ENCODE peak calls at places on chromosome 12, in six cellular contexts. One of them, this sample, is unnamed. For H3K9me3, the result is how much of the 10 kb centered on the place peaks cover.

GRCh38 chr12:48826209-48826855 is 8.0 kb downstream of the CACNB3 start:
- DNase-seq in neural progenitor cell: no peak
- DNase-seq in CD4-positive, alpha-beta memory T cell: no peak
- DNase-seq in naive thymus-derived CD4-positive, alpha-beta T cell: no peak
- DNase-seq in small intestine: no peak
- DNase-seq in CD4-positive, CD25-positive, alpha-beta regulatory T cell: no peak
- DNase-seq in this sample: no peak

GRCh38 chr12:124654666-124655316 is 87.4 kb upstream of the NCOR2 start:
- DNase-seq in CD4-positive, alpha-beta memory T cell: no peak
- DNase-seq in neural progenitor cell: no peak
- DNase-seq in naive thymus-derived CD4-positive, alpha-beta T cell: no peak
- DNase-seq in small intestine: no peak
- DNase-seq in CD4-positive, CD25-positive, alpha-beta regulatory T cell: no peak
- DNase-seq in this sample: peak

GRCh38 chr12:77232045-77232444 is 166.7 kb upstream of the E2F7 start:
- DNase-seq in CD4-positive, alpha-beta memory T cell: no peak
- DNase-seq in CD4-positive, CD25-positive, alpha-beta regulatory T cell: no peak
- DNase-seq in small intestine: no peak
- DNase-seq in neural progenitor cell: no peak
- DNase-seq in naive thymus-derived CD4-positive, alpha-beta T cell: no peak
- DNase-seq in this sample: no peak

GRCh38 chr12:119673634-119674033 is 5.7 kb downstream of the PRKAB1 start:
- DNase-seq in small intestine: peak
- DNase-seq in CD4-positive, alpha-beta memory T cell: no peak
- DNase-seq in naive thymus-derived CD4-positive, alpha-beta T cell: no peak
- DNase-seq in CD4-positive, CD25-positive, alpha-beta regulatory T cell: no peak
- DNase-seq in neural progenitor cell: no peak
- DNase-seq in this sample: no peak

GRCh38 chr12:68768431-68768934 is 22.5 kb downstream of the SLC35E3 start:
- DNase-seq in CD4-positive, CD25-positive, alpha-beta regulatory T cell: no peak
- DNase-seq in naive thymus-derived CD4-positive, alpha-beta T cell: no peak
- DNase-seq in small intestine: no peak
- DNase-seq in CD4-positive, alpha-beta memory T cell: no peak
- DNase-seq in neural progenitor cell: no peak
- DNase-seq in this sample: no peak

GRCh38 chr12:50246159-50246865 is 37.0 kb downstream of the LIMA1 start:
- DNase-seq in small intestine: no peak
- DNase-seq in CD4-positive, alpha-beta memory T cell: no peak
- DNase-seq in neural progenitor cell: no peak
- DNase-seq in CD4-positive, CD25-positive, alpha-beta regulatory T cell: no peak
- DNase-seq in naive thymus-derived CD4-positive, alpha-beta T cell: no peak
- DNase-seq in this sample: no peak

GRCh38 chr12:25806271-25806670 is 152.2 kb upstream of the RASSF8 start:
- DNase-seq in neural progenitor cell: no peak
- DNase-seq in CD4-positive, CD25-positive, alpha-beta regulatory T cell: no peak
- DNase-seq in naive thymus-derived CD4-positive, alpha-beta T cell: no peak
- DNase-seq in CD4-positive, alpha-beta memory T cell: no peak
- DNase-seq in small intestine: no peak
- DNase-seq in this sample: no peak

GRCh38 chr12:29382251-29382650 is 1.3 kb upstream of the ERGIC2 start:
- DNase-seq in CD4-positive, alpha-beta memory T cell: no peak
- DNase-seq in naive thymus-derived CD4-positive, alpha-beta T cell: no peak
- DNase-seq in neural progenitor cell: no peak
- DNase-seq in CD4-positive, CD25-positive, alpha-beta regulatory T cell: no peak
- DNase-seq in small intestine: no peak
- DNase-seq in this sample: no peak

GRCh38 chr12:12010277-12011031 is 60.3 kb upstream of the BCL2L14 start:
- DNase-seq in CD4-positive, CD25-positive, alpha-beta regulatory T cell: peak
- DNase-seq in naive thymus-derived CD4-positive, alpha-beta T cell: peak
- DNase-seq in small intestine: no peak
- DNase-seq in CD4-positive, alpha-beta memory T cell: peak
- DNase-seq in neural progenitor cell: no peak
- DNase-seq in this sample: peak

GRCh38 chr12:20369164-20370000 is 1.0 kb downstream of the PDE3A start:
- DNase-seq in small intestine: peak
- DNase-seq in CD4-positive, alpha-beta memory T cell: no peak
- DNase-seq in neural progenitor cell: peak
- DNase-seq in naive thymus-derived CD4-positive, alpha-beta T cell: no peak
- DNase-seq in CD4-positive, CD25-positive, alpha-beta regulatory T cell: no peak
- DNase-seq in this sample: peak

GRCh38 chr12:49809369-49810158 is 18.6 kb downstream of the NCKAP5L start:
- DNase-seq in neural progenitor cell: peak
- DNase-seq in small intestine: no peak
- DNase-seq in CD4-positive, alpha-beta memory T cell: no peak
- DNase-seq in CD4-positive, CD25-positive, alpha-beta regulatory T cell: no peak
- DNase-seq in naive thymus-derived CD4-positive, alpha-beta T cell: no peak
- DNase-seq in this sample: peak

GRCh38 chr12:76143343-76144252 is 59.1 kb upstream of the NAP1L1 start:
- DNase-seq in naive thymus-derived CD4-positive, alpha-beta T cell: no peak
- DNase-seq in neural progenitor cell: no peak
- DNase-seq in small intestine: peak
- DNase-seq in CD4-positive, alpha-beta memory T cell: peak
- DNase-seq in CD4-positive, CD25-positive, alpha-beta regulatory T cell: no peak
- DNase-seq in this sample: no peak

GRCh38 chr12:120759591-120760348 is 34.1 kb downstream of the ACADS start:
- DNase-seq in neural progenitor cell: no peak
- DNase-seq in naive thymus-derived CD4-positive, alpha-beta T cell: no peak
- DNase-seq in small intestine: no peak
- DNase-seq in CD4-positive, alpha-beta memory T cell: no peak
- DNase-seq in CD4-positive, CD25-positive, alpha-beta regulatory T cell: no peak
- DNase-seq in this sample: no peak

GRCh38 chr12:14993117-14993516 is 20.3 kb downstream of the PDE6H start:
- DNase-seq in small intestine: no peak
- DNase-seq in CD4-positive, CD25-positive, alpha-beta regulatory T cell: no peak
- DNase-seq in CD4-positive, alpha-beta memory T cell: no peak
- DNase-seq in neural progenitor cell: no peak
- DNase-seq in naive thymus-derived CD4-positive, alpha-beta T cell: no peak
- DNase-seq in this sample: no peak

GRCh38 chr12:6821271-6821673 is 349 bp upstream of the GPR162 start:
- DNase-seq in small intestine: no peak
- DNase-seq in CD4-positive, CD25-positive, alpha-beta regulatory T cell: no peak
- DNase-seq in CD4-positive, alpha-beta memory T cell: peak
- DNase-seq in naive thymus-derived CD4-positive, alpha-beta T cell: peak
- DNase-seq in neural progenitor cell: peak
- DNase-seq in this sample: peak

DNA sequence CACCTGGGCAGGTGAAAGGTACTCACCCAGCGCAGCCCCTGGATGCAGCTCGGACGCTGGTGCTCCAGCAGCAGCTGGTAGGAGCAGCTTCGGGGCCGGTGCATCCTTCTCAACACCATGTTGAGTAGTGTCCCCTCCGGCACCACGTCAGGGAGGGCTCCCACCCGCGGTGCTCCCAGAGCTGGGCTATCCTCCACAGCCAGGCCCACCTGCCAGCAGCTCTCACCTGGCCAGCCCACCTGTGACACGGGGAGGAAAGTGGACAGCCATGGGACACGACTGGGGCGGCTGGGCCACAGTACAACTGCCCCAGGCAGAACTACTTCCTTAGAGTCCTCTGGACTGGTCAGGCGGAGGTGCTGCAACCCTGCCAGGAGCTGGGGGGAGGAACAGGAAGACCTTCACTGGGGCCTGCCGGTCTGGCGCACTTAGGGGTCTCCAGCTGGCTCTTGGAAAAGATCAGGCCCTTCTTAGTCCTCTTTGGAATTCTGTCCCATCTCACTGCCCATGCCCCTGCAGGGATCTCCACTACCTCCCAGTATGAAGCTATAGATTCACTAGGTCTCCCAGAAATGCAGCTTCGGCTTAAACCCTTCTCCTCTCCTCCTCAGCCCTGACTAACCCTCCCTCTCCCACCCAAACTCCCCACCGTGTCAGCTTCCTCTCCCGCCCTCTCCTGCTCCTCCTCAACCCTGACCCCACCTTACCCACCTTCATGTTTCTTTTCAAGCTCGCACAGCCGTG is 668 bp downstream of the RAPGEF3 start:
- DNase-seq in neural progenitor cell: peak
- DNase-seq in naive thymus-derived CD4-positive, alpha-beta T cell: no peak
- DNase-seq in CD4-positive, alpha-beta memory T cell: no peak
- DNase-seq in small intestine: no peak
- DNase-seq in CD4-positive, CD25-positive, alpha-beta regulatory T cell: no peak
- DNase-seq in this sample: no peak
- H3K27ac ChIP-seq in neural progenitor cell: no peak
- H3K27ac ChIP-seq in naive thymus-derived CD4-positive, alpha-beta T cell: no peak
- H3K27ac ChIP-seq in CD4-positive, alpha-beta memory T cell: no peak
- H3K27ac ChIP-seq in small intestine: peak
- H3K27ac ChIP-seq in CD4-positive, CD25-positive, alpha-beta regulatory T cell: no peak
- H3K27ac ChIP-seq in this sample: no peak

DNA sequence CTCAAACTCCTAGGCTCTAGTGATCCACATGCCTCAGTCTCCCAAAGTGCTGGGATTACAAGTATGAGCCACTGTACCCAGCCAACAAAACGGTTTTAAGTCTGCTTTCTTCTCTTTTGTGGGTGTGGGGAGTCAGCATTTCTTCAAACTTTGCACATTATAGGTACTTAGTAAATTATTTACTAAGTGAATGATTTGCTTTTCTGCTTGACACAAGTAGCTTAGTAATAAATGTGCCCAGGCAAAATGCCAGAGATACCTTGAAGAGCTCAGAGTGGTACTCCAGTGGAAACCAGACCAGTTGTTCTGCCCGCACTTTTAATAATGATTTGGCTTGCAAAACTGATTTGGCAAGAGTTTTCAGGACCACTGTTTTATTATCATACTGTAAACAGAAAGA is 15.0 kb downstream of the DEPDC4 start:
- DNase-seq in CD4-positive, CD25-positive, alpha-beta regulatory T cell: no peak
- DNase-seq in small intestine: peak
- DNase-seq in CD4-positive, alpha-beta memory T cell: no peak
- DNase-seq in naive thymus-derived CD4-positive, alpha-beta T cell: no peak
- DNase-seq in neural progenitor cell: no peak
- DNase-seq in this sample: no peak
- H3K9me3 ChIP-seq in CD4-positive, CD25-positive, alpha-beta regulatory T cell: under half
- H3K9me3 ChIP-seq in small intestine: under half
- H3K9me3 ChIP-seq in CD4-positive, alpha-beta memory T cell: under half
- H3K9me3 ChIP-seq in naive thymus-derived CD4-positive, alpha-beta T cell: under half
- H3K9me3 ChIP-seq in neural progenitor cell: under half
- H3K9me3 ChIP-seq in this sample: under half

DNA sequence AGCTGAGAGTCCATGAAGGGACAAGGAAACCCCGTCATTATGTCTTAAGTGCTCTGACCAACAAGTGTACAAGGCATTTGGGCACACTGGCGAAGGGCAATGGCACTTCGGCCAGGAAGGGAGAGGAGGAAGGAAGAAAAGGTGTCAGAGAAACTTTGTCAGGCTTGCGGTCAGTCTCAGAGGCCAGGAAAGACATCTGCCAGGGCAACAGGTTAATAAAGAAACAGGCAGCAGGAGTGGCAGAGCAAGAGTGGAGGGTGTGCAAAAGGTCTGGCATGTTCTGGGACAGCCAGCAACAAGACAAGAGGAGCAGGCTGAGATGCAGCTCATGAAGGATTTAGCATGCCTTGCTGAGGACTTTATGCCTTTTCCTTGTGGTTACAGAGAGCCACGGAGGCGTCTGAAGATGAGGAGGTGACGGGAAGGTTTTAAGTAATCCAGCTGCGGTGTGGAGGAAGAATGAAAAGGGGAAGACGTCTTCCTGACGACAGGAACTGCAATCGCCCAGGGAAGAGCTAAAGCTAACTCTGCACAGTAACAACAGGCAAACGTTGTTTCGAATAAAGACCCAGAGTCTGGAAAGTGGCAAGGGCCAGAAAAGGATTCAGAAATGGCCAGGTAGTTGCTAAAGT is 13.1 kb downstream of the APPL2 start:
- DNase-seq in naive thymus-derived CD4-positive, alpha-beta T cell: no peak
- DNase-seq in CD4-positive, CD25-positive, alpha-beta regulatory T cell: no peak
- DNase-seq in CD4-positive, alpha-beta memory T cell: no peak
- DNase-seq in neural progenitor cell: no peak
- DNase-seq in small intestine: no peak
- DNase-seq in this sample: no peak
- H3K27ac ChIP-seq in naive thymus-derived CD4-positive, alpha-beta T cell: no peak
- H3K27ac ChIP-seq in CD4-positive, CD25-positive, alpha-beta regulatory T cell: no peak
- H3K27ac ChIP-seq in CD4-positive, alpha-beta memory T cell: no peak
- H3K27ac ChIP-seq in neural progenitor cell: no peak
- H3K27ac ChIP-seq in small intestine: no peak
- H3K27ac ChIP-seq in this sample: no peak

GRCh38 chr12:30395190-30395589 is 300.5 kb downstream of the IPO8 start:
- DNase-seq in small intestine: no peak
- DNase-seq in CD4-positive, CD25-positive, alpha-beta regulatory T cell: no peak
- DNase-seq in naive thymus-derived CD4-positive, alpha-beta T cell: no peak
- DNase-seq in neural progenitor cell: no peak
- DNase-seq in CD4-positive, alpha-beta memory T cell: no peak
- DNase-seq in this sample: no peak
- H3K9me3 ChIP-seq in small intestine: under half
- H3K9me3 ChIP-seq in CD4-positive, CD25-positive, alpha-beta regulatory T cell: under half
- H3K9me3 ChIP-seq in naive thymus-derived CD4-positive, alpha-beta T cell: under half
- H3K9me3 ChIP-seq in neural progenitor cell: under half
- H3K9me3 ChIP-seq in CD4-positive, alpha-beta memory T cell: under half
- H3K9me3 ChIP-seq in this sample: under half

DNA sequence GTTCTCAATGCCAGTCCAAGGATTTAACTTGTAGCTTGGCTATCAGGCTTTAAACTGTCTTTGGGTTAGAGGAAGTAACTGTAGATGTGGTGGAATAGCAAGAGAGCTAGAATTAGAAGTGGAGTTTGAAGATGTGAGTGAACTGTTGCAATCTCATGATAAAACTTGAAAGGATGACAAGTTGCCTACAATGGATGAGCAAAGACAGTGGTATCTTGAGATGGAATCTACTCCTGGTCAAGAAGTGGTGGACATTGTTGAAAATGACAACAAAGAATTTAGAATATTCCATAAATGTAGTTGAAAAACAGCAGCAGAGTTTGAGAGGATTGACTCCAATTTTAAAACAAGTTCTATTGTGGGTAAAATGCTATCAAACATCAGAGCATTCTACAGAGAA is 199.0 kb downstream of the DUSP6 start:
- DNase-seq in CD4-positive, alpha-beta memory T cell: no peak
- DNase-seq in neural progenitor cell: no peak
- DNase-seq in naive thymus-derived CD4-positive, alpha-beta T cell: no peak
- DNase-seq in small intestine: no peak
- DNase-seq in CD4-positive, CD25-positive, alpha-beta regulatory T cell: no peak
- DNase-seq in this sample: no peak
- H3K27ac ChIP-seq in CD4-positive, alpha-beta memory T cell: no peak
- H3K27ac ChIP-seq in neural progenitor cell: no peak
- H3K27ac ChIP-seq in naive thymus-derived CD4-positive, alpha-beta T cell: no peak
- H3K27ac ChIP-seq in small intestine: no peak
- H3K27ac ChIP-seq in CD4-positive, CD25-positive, alpha-beta regulatory T cell: no peak
- H3K27ac ChIP-seq in this sample: no peak

This sample was measured in SJCRH30.